ENCODE peak calls at places on chromosomes 3 and 15, in ten cellular contexts. One of them, this sample, is unnamed.

GRCh38 chr15:52295421-52295991 is at the start of gene MYO5C:
- DNase-seq in activated naive CD8-positive, alpha-beta T cell treated with anti-CD3 and anti-CD28 coated beads, Interleukin-2, amount 50 U/mL, for 24 hours: no peak
- DNase-seq in activated T-cell treated with anti-CD3 and anti-CD28 coated beads, Interleukin-2, amount 50 U/mL, for 1 hour: no peak
- DNase-seq in GM20000: no peak
- DNase-seq in T-helper 9 cell: no peak
- DNase-seq in cardiac muscle cell: peak
- DNase-seq in stimulated activated CD4-positive, alpha-beta T cell treated with anti-CD3 and anti-CD28 coated beads, Interleukin-4, amount 100 ng/mL, for 1 hour: peak
- DNase-seq in amniotic stem cell: no peak
- DNase-seq in cardiac fibroblast: peak
- DNase-seq in progenitor cell of endocrine pancreas: peak
- DNase-seq in this sample: peak

GRCh38 chr3:23086366-23086765 is 116.8 kb upstream of the UBE2E2 start:
- DNase-seq in cardiac fibroblast: no peak
- DNase-seq in cardiac muscle cell: no peak
- DNase-seq in progenitor cell of endocrine pancreas: no peak
- DNase-seq in T-helper 9 cell: no peak
- DNase-seq in amniotic stem cell: no peak
- DNase-seq in GM20000: no peak
- DNase-seq in activated naive CD8-positive, alpha-beta T cell treated with anti-CD3 and anti-CD28 coated beads, Interleukin-2, amount 50 U/mL, for 24 hours: no peak
- DNase-seq in activated T-cell treated with anti-CD3 and anti-CD28 coated beads, Interleukin-2, amount 50 U/mL, for 1 hour: no peak
- DNase-seq in stimulated activated CD4-positive, alpha-beta T cell treated with anti-CD3 and anti-CD28 coated beads, Interleukin-4, amount 100 ng/mL, for 1 hour: no peak
- DNase-seq in this sample: no peak

GRCh38 chr3:183213941-183214612 is 39.0 kb upstream of the B3GNT5 start:
- DNase-seq in cardiac muscle cell: peak
- DNase-seq in activated T-cell treated with anti-CD3 and anti-CD28 coated beads, Interleukin-2, amount 50 U/mL, for 1 hour: no peak
- DNase-seq in progenitor cell of endocrine pancreas: no peak
- DNase-seq in stimulated activated CD4-positive, alpha-beta T cell treated with anti-CD3 and anti-CD28 coated beads, Interleukin-4, amount 100 ng/mL, for 1 hour: no peak
- DNase-seq in amniotic stem cell: no peak
- DNase-seq in cardiac fibroblast: no peak
- DNase-seq in T-helper 9 cell: no peak
- DNase-seq in activated naive CD8-positive, alpha-beta T cell treated with anti-CD3 and anti-CD28 coated beads, Interleukin-2, amount 50 U/mL, for 24 hours: no peak
- DNase-seq in GM20000: no peak
- DNase-seq in this sample: no peak

GRCh38 chr3:179606534-179607085 is 2.0 kb downstream of the NDUFB5 start:
- DNase-seq in activated naive CD8-positive, alpha-beta T cell treated with anti-CD3 and anti-CD28 coated beads, Interleukin-2, amount 50 U/mL, for 24 hours: no peak
- DNase-seq in cardiac muscle cell: no peak
- DNase-seq in progenitor cell of endocrine pancreas: no peak
- DNase-seq in GM20000: peak
- DNase-seq in T-helper 9 cell: no peak
- DNase-seq in stimulated activated CD4-positive, alpha-beta T cell treated with anti-CD3 and anti-CD28 coated beads, Interleukin-4, amount 100 ng/mL, for 1 hour: no peak
- DNase-seq in cardiac fibroblast: no peak
- DNase-seq in amniotic stem cell: no peak
- DNase-seq in activated T-cell treated with anti-CD3 and anti-CD28 coated beads, Interleukin-2, amount 50 U/mL, for 1 hour: no peak
- DNase-seq in this sample: no peak

GRCh38 chr15:96764946-96765345 is 434.4 kb downstream of the NR2F2 start:
- DNase-seq in amniotic stem cell: no peak
- DNase-seq in stimulated activated CD4-positive, alpha-beta T cell treated with anti-CD3 and anti-CD28 coated beads, Interleukin-4, amount 100 ng/mL, for 1 hour: no peak
- DNase-seq in cardiac fibroblast: no peak
- DNase-seq in activated T-cell treated with anti-CD3 and anti-CD28 coated beads, Interleukin-2, amount 50 U/mL, for 1 hour: no peak
- DNase-seq in T-helper 9 cell: no peak
- DNase-seq in GM20000: no peak
- DNase-seq in progenitor cell of endocrine pancreas: no peak
- DNase-seq in activated naive CD8-positive, alpha-beta T cell treated with anti-CD3 and anti-CD28 coated beads, Interleukin-2, amount 50 U/mL, for 24 hours: no peak
- DNase-seq in cardiac muscle cell: no peak
- DNase-seq in this sample: no peak

GRCh38 chr15:96331141-96331941 is 841 bp downstream of the NR2F2 start:
- DNase-seq in GM20000: peak
- DNase-seq in stimulated activated CD4-positive, alpha-beta T cell treated with anti-CD3 and anti-CD28 coated beads, Interleukin-4, amount 100 ng/mL, for 1 hour: no peak
- DNase-seq in activated T-cell treated with anti-CD3 and anti-CD28 coated beads, Interleukin-2, amount 50 U/mL, for 1 hour: no peak
- DNase-seq in progenitor cell of endocrine pancreas: no peak
- DNase-seq in T-helper 9 cell: no peak
- DNase-seq in cardiac muscle cell: peak
- DNase-seq in cardiac fibroblast: peak
- DNase-seq in amniotic stem cell: no peak
- DNase-seq in activated naive CD8-positive, alpha-beta T cell treated with anti-CD3 and anti-CD28 coated beads, Interleukin-2, amount 50 U/mL, for 24 hours: no peak
- DNase-seq in this sample: no peak

GRCh38 chr15:67897646-67898045 is 57.8 kb upstream of the RNU6-1 start:
- DNase-seq in activated T-cell treated with anti-CD3 and anti-CD28 coated beads, Interleukin-2, amount 50 U/mL, for 1 hour: no peak
- DNase-seq in activated naive CD8-positive, alpha-beta T cell treated with anti-CD3 and anti-CD28 coated beads, Interleukin-2, amount 50 U/mL, for 24 hours: no peak
- DNase-seq in progenitor cell of endocrine pancreas: no peak
- DNase-seq in amniotic stem cell: no peak
- DNase-seq in stimulated activated CD4-positive, alpha-beta T cell treated with anti-CD3 and anti-CD28 coated beads, Interleukin-4, amount 100 ng/mL, for 1 hour: no peak
- DNase-seq in cardiac fibroblast: peak
- DNase-seq in cardiac muscle cell: peak
- DNase-seq in GM20000: no peak
- DNase-seq in T-helper 9 cell: no peak
- DNase-seq in this sample: no peak

GRCh38 chr3:114151091-114151490 is 27.8 kb downstream of the DRD3 start:
- DNase-seq in cardiac fibroblast: no peak
- DNase-seq in amniotic stem cell: no peak
- DNase-seq in T-helper 9 cell: no peak
- DNase-seq in GM20000: no peak
- DNase-seq in activated naive CD8-positive, alpha-beta T cell treated with anti-CD3 and anti-CD28 coated beads, Interleukin-2, amount 50 U/mL, for 24 hours: no peak
- DNase-seq in progenitor cell of endocrine pancreas: no peak
- DNase-seq in cardiac muscle cell: no peak
- DNase-seq in stimulated activated CD4-positive, alpha-beta T cell treated with anti-CD3 and anti-CD28 coated beads, Interleukin-4, amount 100 ng/mL, for 1 hour: no peak
- DNase-seq in activated T-cell treated with anti-CD3 and anti-CD28 coated beads, Interleukin-2, amount 50 U/mL, for 1 hour: no peak
- DNase-seq in this sample: no peak

GRCh38 chr3:107271787-107272387 is 105.4 kb upstream of the CCDC54 start:
- DNase-seq in activated naive CD8-positive, alpha-beta T cell treated with anti-CD3 and anti-CD28 coated beads, Interleukin-2, amount 50 U/mL, for 24 hours: no peak
- DNase-seq in progenitor cell of endocrine pancreas: no peak
- DNase-seq in amniotic stem cell: peak
- DNase-seq in cardiac muscle cell: peak
- DNase-seq in activated T-cell treated with anti-CD3 and anti-CD28 coated beads, Interleukin-2, amount 50 U/mL, for 1 hour: no peak
- DNase-seq in T-helper 9 cell: no peak
- DNase-seq in GM20000: peak
- DNase-seq in stimulated activated CD4-positive, alpha-beta T cell treated with anti-CD3 and anti-CD28 coated beads, Interleukin-4, amount 100 ng/mL, for 1 hour: no peak
- DNase-seq in cardiac fibroblast: peak
- DNase-seq in this sample: no peak

GRCh38 chr3:105040026-105040622 is 326.6 kb upstream of the ALCAM start:
- DNase-seq in progenitor cell of endocrine pancreas: no peak
- DNase-seq in GM20000: no peak
- DNase-seq in activated T-cell treated with anti-CD3 and anti-CD28 coated beads, Interleukin-2, amount 50 U/mL, for 1 hour: no peak
- DNase-seq in cardiac fibroblast: peak
- DNase-seq in cardiac muscle cell: peak
- DNase-seq in activated naive CD8-positive, alpha-beta T cell treated with anti-CD3 and anti-CD28 coated beads, Interleukin-2, amount 50 U/mL, for 24 hours: no peak
- DNase-seq in amniotic stem cell: no peak
- DNase-seq in T-helper 9 cell: no peak
- DNase-seq in stimulated activated CD4-positive, alpha-beta T cell treated with anti-CD3 and anti-CD28 coated beads, Interleukin-4, amount 100 ng/mL, for 1 hour: no peak
- DNase-seq in this sample: no peak

GRCh38 chr3:52385157-52385556 is 59.7 kb downstream of the SEMA3G start:
- DNase-seq in activated naive CD8-positive, alpha-beta T cell treated with anti-CD3 and anti-CD28 coated beads, Interleukin-2, amount 50 U/mL, for 24 hours: peak
- DNase-seq in stimulated activated CD4-positive, alpha-beta T cell treated with anti-CD3 and anti-CD28 coated beads, Interleukin-4, amount 100 ng/mL, for 1 hour: no peak
- DNase-seq in T-helper 9 cell: no peak
- DNase-seq in amniotic stem cell: no peak
- DNase-seq in activated T-cell treated with anti-CD3 and anti-CD28 coated beads, Interleukin-2, amount 50 U/mL, for 1 hour: no peak
- DNase-seq in progenitor cell of endocrine pancreas: peak
- DNase-seq in GM20000: peak
- DNase-seq in cardiac fibroblast: peak
- DNase-seq in cardiac muscle cell: peak
- DNase-seq in this sample: peak

GRCh38 chr3:190862209-190863118 is at the start of gene GMNC:
- DNase-seq in cardiac fibroblast: peak
- DNase-seq in T-helper 9 cell: no peak
- DNase-seq in cardiac muscle cell: peak
- DNase-seq in stimulated activated CD4-positive, alpha-beta T cell treated with anti-CD3 and anti-CD28 coated beads, Interleukin-4, amount 100 ng/mL, for 1 hour: peak
- DNase-seq in progenitor cell of endocrine pancreas: peak
- DNase-seq in activated T-cell treated with anti-CD3 and anti-CD28 coated beads, Interleukin-2, amount 50 U/mL, for 1 hour: peak
- DNase-seq in GM20000: peak
- DNase-seq in activated naive CD8-positive, alpha-beta T cell treated with anti-CD3 and anti-CD28 coated beads, Interleukin-2, amount 50 U/mL, for 24 hours: peak
- DNase-seq in amniotic stem cell: peak
- DNase-seq in this sample: peak

GRCh38 chr3:190122198-190122771 is 1.6 kb upstream of the P3H2 start:
- DNase-seq in GM20000: no peak
- DNase-seq in cardiac fibroblast: peak
- DNase-seq in cardiac muscle cell: peak
- DNase-seq in stimulated activated CD4-positive, alpha-beta T cell treated with anti-CD3 and anti-CD28 coated beads, Interleukin-4, amount 100 ng/mL, for 1 hour: no peak
- DNase-seq in activated T-cell treated with anti-CD3 and anti-CD28 coated beads, Interleukin-2, amount 50 U/mL, for 1 hour: no peak
- DNase-seq in amniotic stem cell: no peak
- DNase-seq in activated naive CD8-positive, alpha-beta T cell treated with anti-CD3 and anti-CD28 coated beads, Interleukin-2, amount 50 U/mL, for 24 hours: no peak
- DNase-seq in T-helper 9 cell: no peak
- DNase-seq in progenitor cell of endocrine pancreas: no peak
- DNase-seq in this sample: no peak

GRCh38 chr15:89385596-89386242 is 51.1 kb upstream of the POLG start:
- DNase-seq in amniotic stem cell: no peak
- DNase-seq in GM20000: no peak
- DNase-seq in activated T-cell treated with anti-CD3 and anti-CD28 coated beads, Interleukin-2, amount 50 U/mL, for 1 hour: no peak
- DNase-seq in cardiac muscle cell: peak
- DNase-seq in T-helper 9 cell: no peak
- DNase-seq in stimulated activated CD4-positive, alpha-beta T cell treated with anti-CD3 and anti-CD28 coated beads, Interleukin-4, amount 100 ng/mL, for 1 hour: no peak
- DNase-seq in progenitor cell of endocrine pancreas: no peak
- DNase-seq in activated naive CD8-positive, alpha-beta T cell treated with anti-CD3 and anti-CD28 coated beads, Interleukin-2, amount 50 U/mL, for 24 hours: no peak
- DNase-seq in cardiac fibroblast: peak
- DNase-seq in this sample: no peak

GRCh38 chr15:98561169-98561941 is 87.0 kb upstream of the IGF1R start:
- DNase-seq in activated T-cell treated with anti-CD3 and anti-CD28 coated beads, Interleukin-2, amount 50 U/mL, for 1 hour: no peak
- DNase-seq in activated naive CD8-positive, alpha-beta T cell treated with anti-CD3 and anti-CD28 coated beads, Interleukin-2, amount 50 U/mL, for 24 hours: no peak
- DNase-seq in cardiac fibroblast: no peak
- DNase-seq in GM20000: no peak
- DNase-seq in stimulated activated CD4-positive, alpha-beta T cell treated with anti-CD3 and anti-CD28 coated beads, Interleukin-4, amount 100 ng/mL, for 1 hour: no peak
- DNase-seq in cardiac muscle cell: no peak
- DNase-seq in progenitor cell of endocrine pancreas: no peak
- DNase-seq in amniotic stem cell: no peak
- DNase-seq in T-helper 9 cell: no peak
- DNase-seq in this sample: no peak

GRCh38 chr3:182925330-182925943 is 54.9 kb downstream of the DCUN1D1 start:
- DNase-seq in cardiac muscle cell: peak
- DNase-seq in cardiac fibroblast: peak
- DNase-seq in activated naive CD8-positive, alpha-beta T cell treated with anti-CD3 and anti-CD28 coated beads, Interleukin-2, amount 50 U/mL, for 24 hours: no peak
- DNase-seq in activated T-cell treated with anti-CD3 and anti-CD28 coated beads, Interleukin-2, amount 50 U/mL, for 1 hour: no peak
- DNase-seq in progenitor cell of endocrine pancreas: no peak
- DNase-seq in stimulated activated CD4-positive, alpha-beta T cell treated with anti-CD3 and anti-CD28 coated beads, Interleukin-4, amount 100 ng/mL, for 1 hour: no peak
- DNase-seq in T-helper 9 cell: no peak
- DNase-seq in amniotic stem cell: no peak
- DNase-seq in GM20000: peak
- DNase-seq in this sample: no peak

GRCh38 chr3:180749322-180749721 is 70.0 kb upstream of the CCDC39 start:
- DNase-seq in progenitor cell of endocrine pancreas: no peak
- DNase-seq in activated T-cell treated with anti-CD3 and anti-CD28 coated beads, Interleukin-2, amount 50 U/mL, for 1 hour: no peak
- DNase-seq in T-helper 9 cell: no peak
- DNase-seq in amniotic stem cell: no peak
- DNase-seq in stimulated activated CD4-positive, alpha-beta T cell treated with anti-CD3 and anti-CD28 coated beads, Interleukin-4, amount 100 ng/mL, for 1 hour: no peak
- DNase-seq in cardiac muscle cell: no peak
- DNase-seq in GM20000: no peak
- DNase-seq in cardiac fibroblast: no peak
- DNase-seq in activated naive CD8-positive, alpha-beta T cell treated with anti-CD3 and anti-CD28 coated beads, Interleukin-2, amount 50 U/mL, for 24 hours: no peak
- DNase-seq in this sample: no peak

GRCh38 chr15:64379216-64379960 is 1.9 kb downstream of the PCLAF start:
- DNase-seq in cardiac muscle cell: no peak
- DNase-seq in T-helper 9 cell: no peak
- DNase-seq in stimulated activated CD4-positive, alpha-beta T cell treated with anti-CD3 and anti-CD28 coated beads, Interleukin-4, amount 100 ng/mL, for 1 hour: no peak
- DNase-seq in activated naive CD8-positive, alpha-beta T cell treated with anti-CD3 and anti-CD28 coated beads, Interleukin-2, amount 50 U/mL, for 24 hours: no peak
- DNase-seq in GM20000: no peak
- DNase-seq in amniotic stem cell: no peak
- DNase-seq in cardiac fibroblast: peak
- DNase-seq in activated T-cell treated with anti-CD3 and anti-CD28 coated beads, Interleukin-2, amount 50 U/mL, for 1 hour: no peak
- DNase-seq in progenitor cell of endocrine pancreas: no peak
- DNase-seq in this sample: peak

GRCh38 chr3:159619341-159619885 is 369.2 kb upstream of the IL12A start:
- DNase-seq in stimulated activated CD4-positive, alpha-beta T cell treated with anti-CD3 and anti-CD28 coated beads, Interleukin-4, amount 100 ng/mL, for 1 hour: no peak
- DNase-seq in GM20000: no peak
- DNase-seq in activated naive CD8-positive, alpha-beta T cell treated with anti-CD3 and anti-CD28 coated beads, Interleukin-2, amount 50 U/mL, for 24 hours: no peak
- DNase-seq in activated T-cell treated with anti-CD3 and anti-CD28 coated beads, Interleukin-2, amount 50 U/mL, for 1 hour: no peak
- DNase-seq in cardiac muscle cell: peak
- DNase-seq in T-helper 9 cell: no peak
- DNase-seq in progenitor cell of endocrine pancreas: no peak
- DNase-seq in amniotic stem cell: no peak
- DNase-seq in cardiac fibroblast: peak
- DNase-seq in this sample: peak

GRCh38 chr3:172869797-172870518 is 119.4 kb downstream of the ECT2 start:
- DNase-seq in GM20000: no peak
- DNase-seq in activated T-cell treated with anti-CD3 and anti-CD28 coated beads, Interleukin-2, amount 50 U/mL, for 1 hour: no peak
- DNase-seq in activated naive CD8-positive, alpha-beta T cell treated with anti-CD3 and anti-CD28 coated beads, Interleukin-2, amount 50 U/mL, for 24 hours: no peak
- DNase-seq in stimulated activated CD4-positive, alpha-beta T cell treated with anti-CD3 and anti-CD28 coated beads, Interleukin-4, amount 100 ng/mL, for 1 hour: no peak
- DNase-seq in T-helper 9 cell: no peak
- DNase-seq in cardiac muscle cell: no peak
- DNase-seq in amniotic stem cell: no peak
- DNase-seq in progenitor cell of endocrine pancreas: no peak
- DNase-seq in cardiac fibroblast: peak
- DNase-seq in this sample: no peak

GRCh38 chr3:50193286-50193685 is 1.9 kb downstream of the GNAT1 start:
- DNase-seq in cardiac fibroblast: no peak
- DNase-seq in amniotic stem cell: no peak
- DNase-seq in activated T-cell treated with anti-CD3 and anti-CD28 coated beads, Interleukin-2, amount 50 U/mL, for 1 hour: no peak
- DNase-seq in T-helper 9 cell: no peak
- DNase-seq in GM20000: no peak
- DNase-seq in progenitor cell of endocrine pancreas: no peak
- DNase-seq in activated naive CD8-positive, alpha-beta T cell treated with anti-CD3 and anti-CD28 coated beads, Interleukin-2, amount 50 U/mL, for 24 hours: no peak
- DNase-seq in stimulated activated CD4-positive, alpha-beta T cell treated with anti-CD3 and anti-CD28 coated beads, Interleukin-4, amount 100 ng/mL, for 1 hour: no peak
- DNase-seq in cardiac muscle cell: no peak
- DNase-seq in this sample: no peak

GRCh38 chr15:35078221-35078915 is 6.7 kb downstream of the NANOGP8 start:
- DNase-seq in activated T-cell treated with anti-CD3 and anti-CD28 coated beads, Interleukin-2, amount 50 U/mL, for 1 hour: no peak
- DNase-seq in progenitor cell of endocrine pancreas: no peak
- DNase-seq in T-helper 9 cell: peak
- DNase-seq in activated naive CD8-positive, alpha-beta T cell treated with anti-CD3 and anti-CD28 coated beads, Interleukin-2, amount 50 U/mL, for 24 hours: peak
- DNase-seq in GM20000: peak
- DNase-seq in cardiac fibroblast: peak
- DNase-seq in stimulated activated CD4-positive, alpha-beta T cell treated with anti-CD3 and anti-CD28 coated beads, Interleukin-4, amount 100 ng/mL, for 1 hour: peak
- DNase-seq in amniotic stem cell: peak
- DNase-seq in cardiac muscle cell: peak
- DNase-seq in this sample: peak

GRCh38 chr15:75758071-75758872 is 45.6 kb upstream of the CSPG4 start:
- DNase-seq in activated naive CD8-positive, alpha-beta T cell treated with anti-CD3 and anti-CD28 coated beads, Interleukin-2, amount 50 U/mL, for 24 hours: peak
- DNase-seq in T-helper 9 cell: peak
- DNase-seq in cardiac muscle cell: peak
- DNase-seq in GM20000: peak
- DNase-seq in activated T-cell treated with anti-CD3 and anti-CD28 coated beads, Interleukin-2, amount 50 U/mL, for 1 hour: peak
- DNase-seq in amniotic stem cell: peak
- DNase-seq in progenitor cell of endocrine pancreas: peak
- DNase-seq in stimulated activated CD4-positive, alpha-beta T cell treated with anti-CD3 and anti-CD28 coated beads, Interleukin-4, amount 100 ng/mL, for 1 hour: peak
- DNase-seq in cardiac fibroblast: peak
- DNase-seq in this sample: peak

GRCh38 chr3:50242778-50243551 is 7.0 kb downstream of the GNAI2 start:
- DNase-seq in cardiac muscle cell: peak
- DNase-seq in progenitor cell of endocrine pancreas: no peak
- DNase-seq in activated naive CD8-positive, alpha-beta T cell treated with anti-CD3 and anti-CD28 coated beads, Interleukin-2, amount 50 U/mL, for 24 hours: peak
- DNase-seq in T-helper 9 cell: no peak
- DNase-seq in cardiac fibroblast: peak
- DNase-seq in amniotic stem cell: no peak
- DNase-seq in activated T-cell treated with anti-CD3 and anti-CD28 coated beads, Interleukin-2, amount 50 U/mL, for 1 hour: peak
- DNase-seq in stimulated activated CD4-positive, alpha-beta T cell treated with anti-CD3 and anti-CD28 coated beads, Interleukin-4, amount 100 ng/mL, for 1 hour: peak
- DNase-seq in GM20000: no peak
- DNase-seq in this sample: no peak

GRCh38 chr3:48268936-48269551 is 28.1 kb downstream of the ZNF589 start:
- DNase-seq in amniotic stem cell: no peak
- DNase-seq in cardiac muscle cell: peak
- DNase-seq in cardiac fibroblast: peak
- DNase-seq in activated naive CD8-positive, alpha-beta T cell treated with anti-CD3 and anti-CD28 coated beads, Interleukin-2, amount 50 U/mL, for 24 hours: peak
- DNase-seq in GM20000: no peak
- DNase-seq in T-helper 9 cell: no peak
- DNase-seq in activated T-cell treated with anti-CD3 and anti-CD28 coated beads, Interleukin-2, amount 50 U/mL, for 1 hour: peak
- DNase-seq in stimulated activated CD4-positive, alpha-beta T cell treated with anti-CD3 and anti-CD28 coated beads, Interleukin-4, amount 100 ng/mL, for 1 hour: peak
- DNase-seq in progenitor cell of endocrine pancreas: no peak
- DNase-seq in this sample: no peak

GRCh38 chr3:53221345-53221744 is 34.5 kb downstream of the TKT start:
- DNase-seq in stimulated activated CD4-positive, alpha-beta T cell treated with anti-CD3 and anti-CD28 coated beads, Interleukin-4, amount 100 ng/mL, for 1 hour: no peak
- DNase-seq in amniotic stem cell: no peak
- DNase-seq in progenitor cell of endocrine pancreas: no peak
- DNase-seq in GM20000: no peak
- DNase-seq in cardiac muscle cell: no peak
- DNase-seq in activated naive CD8-positive, alpha-beta T cell treated with anti-CD3 and anti-CD28 coated beads, Interleukin-2, amount 50 U/mL, for 24 hours: no peak
- DNase-seq in T-helper 9 cell: no peak
- DNase-seq in activated T-cell treated with anti-CD3 and anti-CD28 coated beads, Interleukin-2, amount 50 U/mL, for 1 hour: no peak
- DNase-seq in cardiac fibroblast: no peak
- DNase-seq in this sample: no peak

GRCh38 chr15:92277776-92278175 is 115.9 kb upstream of the ST8SIA2 start:
- DNase-seq in activated naive CD8-positive, alpha-beta T cell treated with anti-CD3 and anti-CD28 coated beads, Interleukin-2, amount 50 U/mL, for 24 hours: no peak
- DNase-seq in GM20000: no peak
- DNase-seq in amniotic stem cell: no peak
- DNase-seq in activated T-cell treated with anti-CD3 and anti-CD28 coated beads, Interleukin-2, amount 50 U/mL, for 1 hour: no peak
- DNase-seq in progenitor cell of endocrine pancreas: no peak
- DNase-seq in cardiac muscle cell: peak
- DNase-seq in T-helper 9 cell: no peak
- DNase-seq in cardiac fibroblast: no peak
- DNase-seq in stimulated activated CD4-positive, alpha-beta T cell treated with anti-CD3 and anti-CD28 coated beads, Interleukin-4, amount 100 ng/mL, for 1 hour: no peak
- DNase-seq in this sample: peak

GRCh38 chr3:43770426-43771103 is 79.8 kb downstream of the ABHD5 start:
- DNase-seq in activated naive CD8-positive, alpha-beta T cell treated with anti-CD3 and anti-CD28 coated beads, Interleukin-2, amount 50 U/mL, for 24 hours: peak
- DNase-seq in cardiac fibroblast: peak
- DNase-seq in progenitor cell of endocrine pancreas: no peak
- DNase-seq in amniotic stem cell: no peak
- DNase-seq in stimulated activated CD4-positive, alpha-beta T cell treated with anti-CD3 and anti-CD28 coated beads, Interleukin-4, amount 100 ng/mL, for 1 hour: peak
- DNase-seq in T-helper 9 cell: peak
- DNase-seq in cardiac muscle cell: peak
- DNase-seq in GM20000: no peak
- DNase-seq in activated T-cell treated with anti-CD3 and anti-CD28 coated beads, Interleukin-2, amount 50 U/mL, for 1 hour: peak
- DNase-seq in this sample: no peak

This sample was measured in WERI-Rb-1.